ENCODE peak calls at places on chromosomes 4 and X, in eight cellular contexts. V, D, N, U, Z, W, M and C are unnamed samples.

GRCh38 chrX:52852110-52852872 is 15.6 kb downstream of the XAGE3 start:
- DNase-seq in D (no peak), U (no peak), M (peak; percentile 10), V (no peak), Z (no peak), W (peak; percentile 14), N (no peak), C (no peak)

GRCh38 chr4:164977243-164978164 is at the start of gene TRIM61:
- DNase-seq in W (peak; percentile 70), N (peak; percentile 28), M (no peak), Z (no peak), U (peak; percentile 27), D (no peak), V (peak; percentile 37), C (no peak)

GRCh38 chr4:108168213-108168671 is 490 bp downstream of the LEF1 start:
- DNase-seq in Z (no peak), M (no peak), U (no peak), W (no peak), D (no peak), V (no peak), N (no peak), C (no peak)

GRCh38 chr4:147509386-147509785 is 28.5 kb downstream of the EDNRA start:
- DNase-seq in W (no peak), M (no peak), V (no peak), U (no peak), D (no peak), Z (no peak), N (no peak), C (no peak)

GRCh38 chr4:177108708-177109107 is 201.0 kb upstream of the NEIL3 start:
- DNase-seq in D (no peak), U (no peak), W (no peak), V (no peak), Z (no peak), N (no peak), M (peak; percentile 75), C (peak; percentile 20)

GRCh38 chrX:10744011-10744410 is 123.6 kb upstream of the MID1 start:
- DNase-seq in W (no peak), Z (no peak), D (no peak), N (no peak), V (no peak), M (no peak), U (no peak), C (no peak)

GRCh38 chr4:23384741-23385140 is 505.1 kb downstream of the PPARGC1A start:
- DNase-seq in M (no peak), N (no peak), Z (no peak), D (no peak), U (no peak), W (peak; percentile 66), V (no peak), C (no peak)

GRCh38 chr4:153931804-153932203 is 142.9 kb upstream of the SFRP2 start:
- DNase-seq in U (no peak), N (no peak), D (peak; percentile 34), M (peak; percentile 82), W (no peak), V (no peak), Z (no peak), C (peak; percentile 25)

GRCh38 chrX:38882894-38883620 is 81.8 kb downstream of the MID1IP1 start:
- DNase-seq in D (no peak), V (no peak), U (no peak), N (no peak), W (peak; percentile 92), Z (no peak), M (peak; percentile 19), C (peak; percentile 27)

GRCh38 chrX:44244008-44244407 is 99.5 kb downstream of the EFHC2 start:
- DNase-seq in M (peak; percentile 72), V (no peak), U (no peak), N (no peak), Z (no peak), D (no peak), W (peak; percentile 35), C (no peak)

GRCh38 chr4:68466185-68466584 is 18.9 kb downstream of the TMPRSS11E start:
- DNase-seq in U (no peak), W (peak; percentile 91), N (no peak), V (no peak), M (peak; percentile 7), Z (no peak), D (no peak), C (peak; percentile 87)

GRCh38 chr4:110472583-110473329 is 3.2 kb upstream of the ENPEP start:
- DNase-seq in V (no peak), D (no peak), U (no peak), M (no peak), W (no peak), N (no peak), Z (no peak), C (no peak)

GRCh38 chr4:154908168-154908567 is 127.1 kb downstream of the RBM46 start:
- DNase-seq in V (no peak), D (no peak), W (peak; percentile 90), M (peak; percentile 18), Z (no peak), N (no peak), U (no peak), C (no peak)

GRCh38 chr4:3770323-3771166 is 4.4 kb downstream of the ADRA2C start:
- DNase-seq in Z (no peak), M (no peak), V (no peak), W (no peak), U (no peak), D (no peak), N (no peak), C (no peak)

GRCh38 chrX:135327299-135327698 is 18.0 kb downstream of the ETDC start:
- DNase-seq in D (no peak), Z (no peak), M (peak; percentile 42), V (no peak), U (no peak), N (no peak), W (peak; percentile 72), C (no peak)

GRCh38 chrX:129777218-129777768 is 2.5 kb upstream of the SASH3 start:
- DNase-seq in U (no peak), V (no peak), M (no peak), W (no peak), D (no peak), N (no peak), Z (peak; percentile 72), C (no peak)

GRCh38 chr4:96519291-96519690 is 679.4 kb downstream of the PDHA2 start:
- DNase-seq in W (peak; percentile 56), V (no peak), Z (no peak), N (no peak), M (no peak), D (no peak), U (no peak), C (no peak)

GRCh38 chr4:111464251-111465045 is 680.8 kb upstream of the FAM241A start:
- DNase-seq in D (no peak), W (no peak), Z (no peak), N (no peak), V (no peak), M (no peak), U (no peak), C (no peak)

GRCh38 chr4:138451264-138451663 is 209.1 kb upstream of the SLC7A11 start:
- DNase-seq in D (no peak), U (no peak), Z (no peak), W (no peak), V (no peak), N (no peak), M (no peak), C (no peak)

GRCh38 chrX:41086627-41086932 is 1.3 kb downstream of the USP9X start:
- DNase-seq in U (no peak), M (no peak), D (no peak), V (no peak), W (no peak), N (peak; percentile 7), Z (no peak), C (no peak)

GRCh38 chr4:76881375-76881774 is 16.6 kb downstream of the SOWAHB start:
- DNase-seq in D (peak; percentile 84), W (no peak), V (no peak), N (no peak), Z (no peak), U (no peak), M (no peak), C (no peak)

GRCh38 chr4:5069916-5070315 is 18.6 kb downstream of the STK32B start:
- DNase-seq in M (no peak), D (no peak), V (no peak), W (no peak), Z (no peak), U (no peak), N (no peak), C (peak; percentile 64)

GRCh38 chrX:107686792-107687191 is 58.5 kb downstream of the PRPS1 start:
- DNase-seq in U (no peak), W (peak; percentile 56), D (peak; percentile 41), Z (no peak), N (no peak), V (no peak), M (no peak), C (no peak)

GRCh38 chr4:147530723-147531122 is 49.8 kb downstream of the EDNRA start:
- DNase-seq in D (no peak), Z (no peak), N (no peak), V (no peak), W (no peak), M (no peak), U (no peak), C (no peak)

GRCh38 chrX:85922821-85923220 is 124.5 kb downstream of the CHM start:
- DNase-seq in V (no peak), D (no peak), Z (no peak), W (peak; percentile 56), N (no peak), U (no peak), M (peak; percentile 32), C (peak; percentile 38)

GRCh38 chr4:158810487-158811215 is 41.8 kb downstream of the FNIP2 start:
- DNase-seq in V (no peak), Z (no peak), U (no peak), W (peak; percentile 93), D (peak; percentile 89), N (no peak), M (peak; percentile 91), C (no peak)

GRCh38 chr4:152267811-152268210 is 268.1 kb downstream of the FBXW7 start:
- DNase-seq in D (no peak), Z (no peak), N (no peak), M (no peak), U (no peak), V (no peak), W (no peak), C (no peak)

GRCh38 chrX:26409636-26410035 is 193.7 kb downstream of the MAGEB5 start:
- DNase-seq in U (no peak), D (no peak), N (no peak), W (no peak), V (no peak), Z (no peak), M (no peak), C (no peak)

GRCh38 chr4:21697583-21697982 is 251.0 kb downstream of the KCNIP4 start:
- DNase-seq in U (no peak), M (peak; percentile 5), D (no peak), N (no peak), Z (no peak), W (peak; percentile 62), V (peak; percentile 11), C (peak; percentile 13)

GRCh38 chr4:139595989-139596679 is 40.1 kb upstream of the SETD7 start:
- DNase-seq in V (no peak), D (peak; percentile 87), M (peak; percentile 80), Z (no peak), N (no peak), W (peak; percentile 27), U (no peak), C (no peak)

GRCh38 chr4:184288451-184289178 is 70.9 kb upstream of the ENPP6 start:
- DNase-seq in D (no peak), N (no peak), V (no peak), M (no peak), U (no peak), Z (peak; percentile 15), W (no peak), C (no peak)

GRCh38 chr4:118968006-118968405 is 79.4 kb downstream of the SYNPO2 start:
- DNase-seq in V (no peak), D (peak; percentile 83), U (peak; percentile 22), Z (peak; percentile 1), N (no peak), M (peak; percentile 94), W (peak; percentile 85), C (peak; percentile 67)

GRCh38 chrX:10483191-10483808 is 137.1 kb downstream of the MID1 start:
- DNase-seq in D (no peak), Z (no peak), W (no peak), U (no peak), N (no peak), M (no peak), V (no peak), C (no peak)